ENCODE peak calls at places on chromosome 5, in ten cellular contexts. M is NB4, I is uterus, X is stomach, P is ovary, D is HCT116, N is breast epithelium, Q is HepG2, A is heart left ventricle, S is IMR-90. F is an unnamed sample.
A peak's percentile ranks its signal among the peaks of the same experiment; 100 is the strongest.

GRCh38 chr5:168047669-168048111 is 243.8 kb upstream of the WWC1 start:
- DNase-seq in M (peak; percentile 2), I (no peak), X (peak; percentile 47), P (no peak), D (no peak), N (no peak), Q (no peak), A (peak; percentile 71), S (no peak), F (no peak)

GRCh38 chr5:133456933-133457402 is 155.4 kb downstream of the FSTL4 start:
- DNase-seq in M (peak; percentile 44), I (peak; percentile 26), X (no peak), P (no peak), D (no peak), N (no peak), Q (peak; percentile 19), A (no peak), S (no peak), F (no peak)

GRCh38 chr5:93425102-93425501 is 155.9 kb downstream of the NR2F1-AS1 start:
- DNase-seq in M (no peak), I (no peak), X (no peak), P (no peak), D (no peak), N (no peak), Q (no peak), A (no peak), S (peak; percentile 21), F (no peak)

GRCh38 chr5:168073991-168074800 is 217.2 kb upstream of the WWC1 start:
- DNase-seq in M (no peak), I (no peak), X (no peak), P (no peak), D (no peak), N (no peak), Q (no peak), A (no peak), S (no peak), F (no peak)

GRCh38 chr5:100623719-100624118 is 88.5 kb downstream of the FAM174A start:
- DNase-seq in M (peak; percentile 66), I (no peak), X (no peak), P (no peak), D (no peak), N (no peak), Q (no peak), A (no peak), S (peak; percentile 25), F (no peak)

GRCh38 chr5:36641416-36641815 is 35.0 kb downstream of the SLC1A3 start:
- DNase-seq in M (no peak), I (no peak), X (no peak), P (no peak), D (no peak), N (no peak), Q (no peak), A (no peak), S (peak; percentile 30), F (no peak)

GRCh38 chr5:37568018-37568753 is 189.1 kb downstream of the WDR70 start:
- DNase-seq in M (no peak), I (no peak), X (no peak), P (no peak), D (no peak), N (no peak), Q (no peak), A (no peak), S (no peak), F (no peak)

GRCh38 chr5:132074772-132075718 is 1.5 kb downstream of the CSF2 start:
- DNase-seq in M (no peak), I (no peak), X (no peak), P (no peak), D (peak; percentile 29), N (no peak), Q (no peak), A (no peak), S (no peak), F (no peak)

GRCh38 chr5:178114325-178115135 is 1.2 kb downstream of the N4BP3 start:
- DNase-seq in M (peak; percentile 40), I (no peak), X (peak; percentile 60), P (no peak), D (no peak), N (no peak), Q (no peak), A (peak; percentile 63), S (no peak), F (no peak)

GRCh38 chr5:178115136-178115834 is 2.0 kb downstream of the N4BP3 start:
- DNase-seq in M (no peak), I (no peak), X (no peak), P (no peak), D (no peak), N (no peak), Q (no peak), A (peak; percentile 26), S (no peak), F (no peak)

GRCh38 chr5:178113141-178113787 is at the start of gene N4BP3:
- DNase-seq in M (peak; percentile 80), I (no peak), X (peak; percentile 83), P (no peak), D (peak; percentile 47), N (peak; percentile 85), Q (no peak), A (peak; percentile 77), S (peak; percentile 44), F (peak; percentile 94)

GRCh38 chr5:178112545-178112944 is 787 bp upstream of the N4BP3 start:
- DNase-seq in M (no peak), I (no peak), X (no peak), P (no peak), D (no peak), N (no peak), Q (no peak), A (no peak), S (no peak), F (no peak)

GRCh38 chr5:178113841-178114324 is 551 bp downstream of the N4BP3 start:
- DNase-seq in M (peak; percentile 23), I (no peak), X (no peak), P (no peak), D (no peak), N (no peak), Q (no peak), A (peak; percentile 59), S (no peak), F (no peak)
- TF ChIP-seq CTCF in M (no peak), I (no peak), X (no peak), P (no peak), D (no peak), N (no peak), Q (no peak), A (no peak), S (no peak), F (no peak)

GRCh38 chr5:123425444-123425843 is 2.2 kb upstream of the CEP120 start:
- DNase-seq in M (peak; percentile 53), I (no peak), X (no peak), P (no peak), D (no peak), N (no peak), Q (no peak), A (no peak), S (no peak), F (no peak)

GRCh38 chr5:123428521-123429220 is 5.5 kb upstream of the CEP120 start:
- DNase-seq in M (no peak), I (no peak), X (peak; percentile 52), P (no peak), D (no peak), N (no peak), Q (peak; percentile 11), A (no peak), S (no peak), F (no peak)

GRCh38 chr5:123421773-123422172 is 1.4 kb downstream of the CEP120 start:
- DNase-seq in M (peak; percentile 9), I (no peak), X (no peak), P (no peak), D (no peak), N (no peak), Q (no peak), A (no peak), S (no peak), F (no peak)

GRCh38 chr5:123422433-123423277 is 548 bp downstream of the CEP120 start:
- DNase-seq in M (peak; percentile 58), I (no peak), X (peak; percentile 32), P (no peak), D (no peak), N (no peak), Q (peak; percentile 6), A (no peak), S (peak; percentile 40), F (no peak)

DNA sequence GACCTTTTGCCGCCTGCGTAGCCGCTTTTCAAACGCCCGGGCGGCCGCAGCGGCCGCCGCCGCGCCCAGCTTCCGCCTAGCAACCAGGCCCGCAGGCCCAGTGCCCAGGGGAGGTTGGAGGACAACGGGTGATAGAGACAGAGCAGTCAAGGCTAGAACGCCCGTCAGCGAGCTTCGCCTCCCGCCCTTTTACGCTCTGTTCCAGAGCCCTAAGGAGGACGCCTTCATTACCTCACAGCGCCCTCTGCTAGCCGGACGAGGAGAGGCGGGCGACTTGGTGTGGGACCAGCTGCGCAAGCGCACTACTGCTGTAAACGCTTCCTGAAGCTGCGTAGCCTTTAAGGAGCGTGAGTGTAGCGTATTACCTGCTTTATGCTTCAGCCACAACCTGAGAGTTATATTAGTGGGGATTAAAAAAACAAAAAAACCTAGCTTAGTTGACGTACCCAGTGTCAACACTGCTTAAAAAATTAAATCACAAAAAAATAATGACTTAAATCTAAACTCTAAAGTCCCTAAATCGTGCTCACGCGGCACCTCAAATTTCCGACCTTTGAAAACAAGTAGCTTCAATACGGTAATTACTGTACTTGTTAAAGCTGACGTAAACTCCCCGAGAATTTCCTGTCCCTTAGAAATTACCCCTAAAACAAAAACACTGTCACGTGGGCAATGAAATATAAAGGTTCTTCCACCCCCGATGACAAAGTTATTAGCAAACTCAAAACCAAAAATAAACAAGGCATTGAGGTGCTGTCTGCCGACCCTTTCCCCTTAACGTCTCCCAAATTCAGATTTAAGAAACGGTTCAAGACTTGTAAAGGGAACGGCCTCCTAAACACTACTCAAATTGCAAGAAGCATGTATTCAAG is at the start of gene CEP120:
- DNase-seq in M (peak; percentile 99), I (peak; percentile 98), X (peak; percentile 100), P (peak; percentile 99), D (peak; percentile 99), N (peak; percentile 97), Q (peak; percentile 98), A (peak; percentile 99), S (peak; percentile 99), F (peak; percentile 97)
- TF ChIP-seq POLR2A in M (peak; percentile 83), I (peak; percentile 94), X (peak; percentile 78), P (peak; percentile 78), D (peak; percentile 80), N (peak; percentile 71), Q (peak; percentile 76), A (peak; percentile 59), S (peak; percentile 65), F (peak; percentile 73)

DNA sequence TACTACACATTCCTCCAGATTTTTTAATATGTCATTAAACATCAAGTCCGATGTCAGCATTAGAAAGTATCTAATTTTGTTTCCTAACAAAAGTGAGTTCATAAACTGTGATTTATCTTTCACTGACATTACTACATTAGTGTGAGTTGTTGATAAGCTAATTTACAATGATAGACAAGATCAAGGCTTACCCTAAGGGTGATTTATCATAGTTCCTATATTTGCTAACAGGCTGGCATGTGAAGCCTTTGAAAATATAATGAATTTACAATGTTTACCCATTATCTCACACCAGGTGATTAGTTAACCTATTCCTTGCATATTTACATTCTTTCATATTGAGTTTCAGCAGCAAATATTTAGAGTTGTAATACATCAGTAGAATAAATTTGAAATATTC is 1096.9 kb upstream of the NUDT12 start:
- DNase-seq in M (no peak), I (no peak), X (no peak), P (no peak), D (no peak), N (no peak), Q (no peak), A (no peak), S (no peak), F (no peak)
- H3K4me3 ChIP-seq in M (no peak overlapping the region), I (no peak overlapping the region), X (no peak overlapping the region), P (no peak overlapping the region), D (no peak overlapping the region), N (no peak overlapping the region), Q (no peak overlapping the region), A (no peak overlapping the region), S (no peak overlapping the region), F (no peak overlapping the region)

GRCh38 chr5:116374434-116374852 is 200.2 kb downstream of the SEMA6A start:
- DNase-seq in M (peak; percentile 9), I (no peak), X (no peak), P (no peak), D (no peak), N (no peak), Q (no peak), A (no peak), S (no peak), F (no peak)
- TF ChIP-seq CTCF in M (no peak), I (no peak), X (no peak), P (no peak), D (no peak), N (no peak), Q (no peak), A (no peak), S (no peak), F (no peak)